ENCODE peak calls at places on chromosomes 12 and 14, in five cellular contexts. One of them, this sample, is unnamed.

GRCh38 chr14:71730471-71730870 is 201.8 kb upstream of the RGS6 start:
- DNase-seq in Ammon's horn: no peak
- DNase-seq in bronchial epithelial cell: peak
- DNase-seq in left ventricle myocardium inferior: no peak
- DNase-seq in esophagus muscularis mucosa: no peak
- DNase-seq in this sample: no peak

GRCh38 chr14:105301103-105301914 is 508 bp upstream of the BRF1 start:
- DNase-seq in Ammon's horn: peak
- DNase-seq in bronchial epithelial cell: peak
- DNase-seq in left ventricle myocardium inferior: peak
- DNase-seq in esophagus muscularis mucosa: peak
- DNase-seq in this sample: peak

GRCh38 chr12:94998322-94998721 is 5.2 kb downstream of the NDUFA12 start:
- DNase-seq in Ammon's horn: no peak
- DNase-seq in bronchial epithelial cell: no peak
- DNase-seq in left ventricle myocardium inferior: no peak
- DNase-seq in esophagus muscularis mucosa: no peak
- DNase-seq in this sample: no peak

GRCh38 chr14:42110167-42110566 is 503.5 kb downstream of the LRFN5 start:
- DNase-seq in Ammon's horn: no peak
- DNase-seq in bronchial epithelial cell: peak
- DNase-seq in left ventricle myocardium inferior: no peak
- DNase-seq in esophagus muscularis mucosa: no peak
- DNase-seq in this sample: no peak

GRCh38 chr12:1500095-1500801 is 94.1 kb downstream of the FBXL14 start:
- DNase-seq in Ammon's horn: no peak
- DNase-seq in bronchial epithelial cell: no peak
- DNase-seq in left ventricle myocardium inferior: peak
- DNase-seq in esophagus muscularis mucosa: no peak
- DNase-seq in this sample: no peak

GRCh38 chr14:73645248-73645610 is 443 bp downstream of the DNAL1 start:
- DNase-seq in Ammon's horn: no peak
- DNase-seq in bronchial epithelial cell: no peak
- DNase-seq in left ventricle myocardium inferior: no peak
- DNase-seq in esophagus muscularis mucosa: no peak
- DNase-seq in this sample: no peak

GRCh38 chr14:61575126-61575525 is 120.2 kb upstream of the HIF1A start:
- DNase-seq in Ammon's horn: no peak
- DNase-seq in bronchial epithelial cell: no peak
- DNase-seq in left ventricle myocardium inferior: no peak
- DNase-seq in esophagus muscularis mucosa: peak
- DNase-seq in this sample: no peak

GRCh38 chr12:116528067-116528466 is 31.1 kb upstream of the MAP1LC3B2 start:
- DNase-seq in Ammon's horn: no peak
- DNase-seq in bronchial epithelial cell: peak
- DNase-seq in left ventricle myocardium inferior: no peak
- DNase-seq in esophagus muscularis mucosa: no peak
- DNase-seq in this sample: peak

GRCh38 chr14:62162998-62163589 is 400.9 kb downstream of the SNAPC1 start:
- DNase-seq in Ammon's horn: peak
- DNase-seq in bronchial epithelial cell: peak
- DNase-seq in left ventricle myocardium inferior: no peak
- DNase-seq in esophagus muscularis mucosa: no peak
- DNase-seq in this sample: peak

GRCh38 chr14:21486640-21487087 is 9.7 kb downstream of the TOX4 start:
- DNase-seq in Ammon's horn: no peak
- DNase-seq in bronchial epithelial cell: no peak
- DNase-seq in left ventricle myocardium inferior: no peak
- DNase-seq in esophagus muscularis mucosa: no peak
- DNase-seq in this sample: no peak

GRCh38 chr14:34488528-34488927 is 26.5 kb upstream of the SPTSSA start:
- DNase-seq in Ammon's horn: no peak
- DNase-seq in bronchial epithelial cell: no peak
- DNase-seq in left ventricle myocardium inferior: no peak
- DNase-seq in esophagus muscularis mucosa: no peak
- DNase-seq in this sample: no peak

GRCh38 chr12:1795785-1796514 is 24.4 kb upstream of the LRTM2 start:
- DNase-seq in Ammon's horn: peak
- DNase-seq in bronchial epithelial cell: peak
- DNase-seq in left ventricle myocardium inferior: peak
- DNase-seq in esophagus muscularis mucosa: peak
- DNase-seq in this sample: peak

GRCh38 chr12:123150804-123151678 is at the start of gene PITPNM2:
- DNase-seq in Ammon's horn: peak
- DNase-seq in bronchial epithelial cell: no peak
- DNase-seq in left ventricle myocardium inferior: peak
- DNase-seq in esophagus muscularis mucosa: no peak
- DNase-seq in this sample: no peak

This sample was measured in HCT116.